ENCODE peak calls at places on chromosome 20, in seven cellular contexts. Z, M, T, F, B, X and E are unnamed samples.

GRCh38 chr20:53940883-53941546 is 129.4 kb downstream of the BCAS1 start:
- DNase-seq in Z (peak), M (no peak), T (no peak), F (no peak), B (peak), X (peak), E (no peak)

GRCh38 chr20:53642196-53643030 is 48.8 kb upstream of the ZNF217 start:
- DNase-seq in Z (peak), M (peak), T (peak), F (peak), B (peak), X (peak), E (peak)

GRCh38 chr20:14178528-14178927 is 158.9 kb downstream of the FLRT3 start:
- DNase-seq in Z (no peak), M (no peak), T (no peak), F (no peak), B (no peak), X (no peak), E (no peak)

GRCh38 chr20:19967441-19967840 is 49.7 kb upstream of the NAA20 start:
- DNase-seq in Z (no peak), M (no peak), T (no peak), F (no peak), B (no peak), X (no peak), E (no peak)

GRCh38 chr20:4512891-4513550 is 208.7 kb upstream of the PRND start:
- DNase-seq in Z (peak), M (peak), T (no peak), F (no peak), B (no peak), X (peak), E (no peak)

GRCh38 chr20:63258826-63259225 is 4.6 kb upstream of the NKAIN4 start:
- DNase-seq in Z (no peak), M (no peak), T (no peak), F (no peak), B (no peak), X (peak), E (no peak)

GRCh38 chr20:44033344-44033743 is 118.7 kb downstream of the TOX2 start:
- DNase-seq in Z (no peak), M (no peak), T (no peak), F (no peak), B (no peak), X (peak), E (no peak)

GRCh38 chr20:51427625-51428291 is 114.8 kb downstream of the NFATC2 start:
- DNase-seq in Z (no peak), M (no peak), T (no peak), F (peak), B (no peak), X (no peak), E (no peak)

GRCh38 chr20:44204156-44204831 is 6.3 kb downstream of the OSER1 start:
- DNase-seq in Z (peak), M (peak), T (no peak), F (no peak), B (no peak), X (peak), E (no peak)

GRCh38 chr20:63740070-63740500 is 509 bp downstream of the SLC2A4RG start:
- DNase-seq in Z (no peak), M (no peak), T (peak), F (no peak), B (peak), X (peak), E (no peak)

GRCh38 chr20:57264151-57264792 is 2.2 kb downstream of the BMP7 start:
- DNase-seq in Z (no peak), M (no peak), T (no peak), F (no peak), B (peak), X (no peak), E (peak)

GRCh38 chr20:35978041-35978513 is 9.7 kb downstream of the CNBD2 start:
- DNase-seq in Z (no peak), M (no peak), T (no peak), F (no peak), B (no peak), X (peak), E (no peak)

GRCh38 chr20:3751664-3752385 is 15.7 kb downstream of the ADISSP start:
- DNase-seq in Z (no peak), M (no peak), T (peak), F (peak), B (peak), X (no peak), E (peak)

GRCh38 chr20:58231678-58232077 is 3.2 kb upstream of the ANKRD60 start:
- DNase-seq in Z (peak), M (no peak), T (no peak), F (no peak), B (peak), X (peak), E (no peak)

GRCh38 chr20:62323980-62324906 is 21.4 kb downstream of the ADRM1 start:
- DNase-seq in Z (no peak), M (no peak), T (no peak), F (no peak), B (no peak), X (no peak), E (no peak)

GRCh38 chr20:25739615-25740320 is 43.1 kb upstream of the ZNF337 start:
- DNase-seq in Z (no peak), M (no peak), T (no peak), F (no peak), B (no peak), X (no peak), E (no peak)

GRCh38 chr20:57385940-57386339 is 5.3 kb upstream of the RBM38 start:
- DNase-seq in Z (no peak), M (no peak), T (no peak), F (no peak), B (no peak), X (no peak), E (no peak)

GRCh38 chr20:2752631-2753455 is 47.6 kb downstream of the CPXM1 start:
- DNase-seq in Z (no peak), M (no peak), T (peak), F (no peak), B (peak), X (peak), E (peak)

GRCh38 chr20:62949887-62950286 is 2.6 kb upstream of the SLC17A9 start:
- DNase-seq in Z (no peak), M (no peak), T (no peak), F (no peak), B (no peak), X (no peak), E (no peak)

GRCh38 chr20:62776035-62776691 is 20.1 kb upstream of the MRGBP start:
- DNase-seq in Z (no peak), M (no peak), T (no peak), F (no peak), B (no peak), X (no peak), E (no peak)

GRCh38 chr20:48025061-48025515 is 239.8 kb upstream of the SULF2 start:
- DNase-seq in Z (peak), M (peak), T (no peak), F (peak), B (peak), X (peak), E (peak)